ENCODE peak calls at places on chromosomes 7 and 10, in ten cellular contexts. E is occipital lobe; H is HCEC 1CT; A is transverse colon; F is epithelial cell of esophagus; Y is left lobe of liver; G is cardiac muscle cell; Z is HEK293T; V is stimulated activated CD8-positive, alpha-beta memory T cell treated with anti-CD3 and anti-CD28 coated beads, Interleukin-15, amount 100 ng/mL, for 1 hour; K is amniotic stem cell. R is an unnamed sample.

GRCh38 chr7:1675036-1675671 is 5.1 kb downstream of the ELFN1 start:
- DNase-seq in E (no peak), H (no peak), A (no peak), F (no peak), Y (peak), G (no peak), Z (no peak), V (no peak), K (no peak), R (no peak)

GRCh38 chr7:71824356-71824755 is 587.8 kb downstream of the CALN1 start:
- DNase-seq in E (no peak), H (no peak), A (no peak), F (no peak), Y (no peak), G (peak), Z (no peak), V (no peak), K (no peak), R (no peak)

GRCh38 chr7:140069298-140069949 is 6.7 kb upstream of the PARP12 start:
- DNase-seq in E (no peak), H (no peak), A (no peak), F (no peak), Y (no peak), G (no peak), Z (no peak), V (no peak), K (no peak), R (no peak)

GRCh38 chr7:69610675-69611037 is 12.4 kb downstream of the AUTS2 start:
- DNase-seq in E (no peak), H (no peak), A (no peak), F (no peak), Y (no peak), G (no peak), Z (no peak), V (no peak), K (no peak), R (no peak)

GRCh38 chr7:94561841-94562514 is 52.4 kb downstream of the CASD1 start:
- DNase-seq in E (no peak), H (peak), A (no peak), F (peak), Y (no peak), G (peak), Z (no peak), V (no peak), K (no peak), R (no peak)

GRCh38 chr10:24887855-24888231 is 64.6 kb downstream of the PRTFDC1 start:
- DNase-seq in E (no peak), H (no peak), A (no peak), F (no peak), Y (no peak), G (no peak), Z (no peak), V (no peak), K (no peak), R (no peak)

GRCh38 chr10:132616170-132616994 is 78.8 kb downstream of the INPP5A start:
- DNase-seq in E (no peak), H (no peak), A (no peak), F (no peak), Y (no peak), G (no peak), Z (no peak), V (no peak), K (no peak), R (no peak)

GRCh38 chr10:131814567-131815290 is 86.1 kb upstream of the PPP2R2D start:
- DNase-seq in E (no peak), H (no peak), A (no peak), F (no peak), Y (peak), G (no peak), Z (no peak), V (no peak), K (no peak), R (peak)

GRCh38 chr10:61618388-61618961 is 44.3 kb upstream of the CABCOCO1 start:
- DNase-seq in E (no peak), H (no peak), A (no peak), F (no peak), Y (no peak), G (no peak), Z (no peak), V (no peak), K (no peak), R (no peak)

GRCh38 chr7:123154231-123154860 is 45.4 kb downstream of the SLC13A1 start:
- DNase-seq in E (peak), H (peak), A (peak), F (peak), Y (peak), G (peak), Z (peak), V (no peak), K (peak), R (no peak)

GRCh38 chr7:17275749-17276671 is 22.4 kb upstream of the AHR start:
- DNase-seq in E (no peak), H (peak), A (no peak), F (peak), Y (no peak), G (peak), Z (no peak), V (no peak), K (peak), R (no peak)